ENCODE peak calls at places on chromosomes 16 and 17, in six cellular contexts. One of them, this sample, is unnamed.

GRCh38 chr16:88804552-88805339 is 1.2 kb downstream of the CDT1 start:
- DNase-seq in AG20443: no peak
- DNase-seq in NCI-H2171 treated with DMSO at 0.1 percent for 48 hours: peak
- DNase-seq in Ammon's horn: no peak
- DNase-seq in KG1: no peak
- DNase-seq in stimulated activated naive CD8-positive, alpha-beta T cell treated with anti-CD3 and anti-CD28 coated beads, Interleukin-15, Interleukin-2, amounts not matched to agents 100 U/mL and 50 U/mL, for 24 hours: peak
- DNase-seq in this sample: no peak

GRCh38 chr16:2586241-2586640 is 48.4 kb downstream of the PDPK1 start:
- DNase-seq in stimulated activated naive CD8-positive, alpha-beta T cell treated with anti-CD3 and anti-CD28 coated beads, Interleukin-15, Interleukin-2, amounts not matched to agents 100 U/mL and 50 U/mL, for 24 hours: peak
- DNase-seq in NCI-H2171 treated with DMSO at 0.1 percent for 48 hours: no peak
- DNase-seq in AG20443: no peak
- DNase-seq in Ammon's horn: no peak
- DNase-seq in KG1: no peak
- DNase-seq in this sample: no peak

GRCh38 chr16:66315210-66315825 is 51.2 kb upstream of the CDH5 start:
- DNase-seq in Ammon's horn: peak
- DNase-seq in KG1: peak
- DNase-seq in stimulated activated naive CD8-positive, alpha-beta T cell treated with anti-CD3 and anti-CD28 coated beads, Interleukin-15, Interleukin-2, amounts not matched to agents 100 U/mL and 50 U/mL, for 24 hours: peak
- DNase-seq in NCI-H2171 treated with DMSO at 0.1 percent for 48 hours: peak
- DNase-seq in AG20443: peak
- DNase-seq in this sample: peak

GRCh38 chr17:48444531-48445247 is 14.7 kb upstream of the SKAP1 start:
- DNase-seq in AG20443: no peak
- DNase-seq in NCI-H2171 treated with DMSO at 0.1 percent for 48 hours: no peak
- DNase-seq in stimulated activated naive CD8-positive, alpha-beta T cell treated with anti-CD3 and anti-CD28 coated beads, Interleukin-15, Interleukin-2, amounts not matched to agents 100 U/mL and 50 U/mL, for 24 hours: peak
- DNase-seq in Ammon's horn: no peak
- DNase-seq in KG1: no peak
- DNase-seq in this sample: no peak

GRCh38 chr16:70708381-70709253 is 22.8 kb upstream of the MTSS2 start:
- DNase-seq in AG20443: no peak
- DNase-seq in Ammon's horn: peak
- DNase-seq in NCI-H2171 treated with DMSO at 0.1 percent for 48 hours: no peak
- DNase-seq in stimulated activated naive CD8-positive, alpha-beta T cell treated with anti-CD3 and anti-CD28 coated beads, Interleukin-15, Interleukin-2, amounts not matched to agents 100 U/mL and 50 U/mL, for 24 hours: no peak
- DNase-seq in KG1: no peak
- DNase-seq in this sample: no peak

GRCh38 chr16:73354426-73354825 is 306.5 kb upstream of the ZFHX3 start:
- DNase-seq in stimulated activated naive CD8-positive, alpha-beta T cell treated with anti-CD3 and anti-CD28 coated beads, Interleukin-15, Interleukin-2, amounts not matched to agents 100 U/mL and 50 U/mL, for 24 hours: no peak
- DNase-seq in AG20443: no peak
- DNase-seq in KG1: no peak
- DNase-seq in NCI-H2171 treated with DMSO at 0.1 percent for 48 hours: no peak
- DNase-seq in Ammon's horn: no peak
- DNase-seq in this sample: no peak

GRCh38 chr16:49701867-49702494 is 153.9 kb downstream of the ZNF423 start:
- DNase-seq in NCI-H2171 treated with DMSO at 0.1 percent for 48 hours: peak
- DNase-seq in stimulated activated naive CD8-positive, alpha-beta T cell treated with anti-CD3 and anti-CD28 coated beads, Interleukin-15, Interleukin-2, amounts not matched to agents 100 U/mL and 50 U/mL, for 24 hours: no peak
- DNase-seq in Ammon's horn: peak
- DNase-seq in KG1: no peak
- DNase-seq in AG20443: peak
- DNase-seq in this sample: no peak

GRCh38 chr16:86216591-86216990 is 293.7 kb upstream of the FOXF1 start:
- DNase-seq in NCI-H2171 treated with DMSO at 0.1 percent for 48 hours: no peak
- DNase-seq in KG1: no peak
- DNase-seq in stimulated activated naive CD8-positive, alpha-beta T cell treated with anti-CD3 and anti-CD28 coated beads, Interleukin-15, Interleukin-2, amounts not matched to agents 100 U/mL and 50 U/mL, for 24 hours: no peak
- DNase-seq in Ammon's horn: no peak
- DNase-seq in AG20443: no peak
- DNase-seq in this sample: no peak

GRCh38 chr16:23453338-23454052 is 506 bp upstream of the COG7 start:
- DNase-seq in AG20443: no peak
- DNase-seq in Ammon's horn: no peak
- DNase-seq in KG1: no peak
- DNase-seq in stimulated activated naive CD8-positive, alpha-beta T cell treated with anti-CD3 and anti-CD28 coated beads, Interleukin-15, Interleukin-2, amounts not matched to agents 100 U/mL and 50 U/mL, for 24 hours: no peak
- DNase-seq in NCI-H2171 treated with DMSO at 0.1 percent for 48 hours: no peak
- DNase-seq in this sample: no peak

GRCh38 chr16:49596119-49596518 is 222.5 kb downstream of the C16orf78 start:
- DNase-seq in NCI-H2171 treated with DMSO at 0.1 percent for 48 hours: no peak
- DNase-seq in KG1: peak
- DNase-seq in Ammon's horn: no peak
- DNase-seq in AG20443: no peak
- DNase-seq in stimulated activated naive CD8-positive, alpha-beta T cell treated with anti-CD3 and anti-CD28 coated beads, Interleukin-15, Interleukin-2, amounts not matched to agents 100 U/mL and 50 U/mL, for 24 hours: no peak
- DNase-seq in this sample: no peak

GRCh38 chr17:65920996-65921395 is 270.9 kb downstream of the CEP112 start:
- DNase-seq in AG20443: no peak
- DNase-seq in Ammon's horn: no peak
- DNase-seq in stimulated activated naive CD8-positive, alpha-beta T cell treated with anti-CD3 and anti-CD28 coated beads, Interleukin-15, Interleukin-2, amounts not matched to agents 100 U/mL and 50 U/mL, for 24 hours: no peak
- DNase-seq in NCI-H2171 treated with DMSO at 0.1 percent for 48 hours: no peak
- DNase-seq in KG1: no peak
- DNase-seq in this sample: no peak

GRCh38 chr16:21276090-21276489 is 2.0 kb downstream of the CRYM start:
- DNase-seq in KG1: no peak
- DNase-seq in stimulated activated naive CD8-positive, alpha-beta T cell treated with anti-CD3 and anti-CD28 coated beads, Interleukin-15, Interleukin-2, amounts not matched to agents 100 U/mL and 50 U/mL, for 24 hours: no peak
- DNase-seq in Ammon's horn: no peak
- DNase-seq in AG20443: no peak
- DNase-seq in NCI-H2171 treated with DMSO at 0.1 percent for 48 hours: no peak
- DNase-seq in this sample: no peak

GRCh38 chr17:34319087-34319486 is at the start of gene CCL8:
- DNase-seq in AG20443: no peak
- DNase-seq in KG1: no peak
- DNase-seq in stimulated activated naive CD8-positive, alpha-beta T cell treated with anti-CD3 and anti-CD28 coated beads, Interleukin-15, Interleukin-2, amounts not matched to agents 100 U/mL and 50 U/mL, for 24 hours: no peak
- DNase-seq in Ammon's horn: peak
- DNase-seq in NCI-H2171 treated with DMSO at 0.1 percent for 48 hours: no peak
- DNase-seq in this sample: no peak

GRCh38 chr17:50903604-50904521 is 37.7 kb upstream of the TOB1 start:
- DNase-seq in Ammon's horn: no peak
- DNase-seq in AG20443: no peak
- DNase-seq in NCI-H2171 treated with DMSO at 0.1 percent for 48 hours: peak
- DNase-seq in stimulated activated naive CD8-positive, alpha-beta T cell treated with anti-CD3 and anti-CD28 coated beads, Interleukin-15, Interleukin-2, amounts not matched to agents 100 U/mL and 50 U/mL, for 24 hours: peak
- DNase-seq in KG1: no peak
- DNase-seq in this sample: no peak

GRCh38 chr17:4604111-4604644 is 19.8 kb downstream of the SMTNL2 start:
- DNase-seq in KG1: no peak
- DNase-seq in NCI-H2171 treated with DMSO at 0.1 percent for 48 hours: peak
- DNase-seq in Ammon's horn: peak
- DNase-seq in AG20443: peak
- DNase-seq in stimulated activated naive CD8-positive, alpha-beta T cell treated with anti-CD3 and anti-CD28 coated beads, Interleukin-15, Interleukin-2, amounts not matched to agents 100 U/mL and 50 U/mL, for 24 hours: no peak
- DNase-seq in this sample: peak

GRCh38 chr17:9729735-9730420 is 61.5 kb downstream of the DHRS7C start:
- DNase-seq in KG1: no peak
- DNase-seq in AG20443: no peak
- DNase-seq in NCI-H2171 treated with DMSO at 0.1 percent for 48 hours: no peak
- DNase-seq in Ammon's horn: no peak
- DNase-seq in stimulated activated naive CD8-positive, alpha-beta T cell treated with anti-CD3 and anti-CD28 coated beads, Interleukin-15, Interleukin-2, amounts not matched to agents 100 U/mL and 50 U/mL, for 24 hours: no peak
- DNase-seq in this sample: no peak

GRCh38 chr17:71921726-71922320 is 199.0 kb upstream of the SOX9 start:
- DNase-seq in AG20443: no peak
- DNase-seq in KG1: no peak
- DNase-seq in Ammon's horn: no peak
- DNase-seq in stimulated activated naive CD8-positive, alpha-beta T cell treated with anti-CD3 and anti-CD28 coated beads, Interleukin-15, Interleukin-2, amounts not matched to agents 100 U/mL and 50 U/mL, for 24 hours: no peak
- DNase-seq in NCI-H2171 treated with DMSO at 0.1 percent for 48 hours: no peak
- DNase-seq in this sample: no peak

GRCh38 chr17:17947966-17948365 is 24.2 kb downstream of the TOM1L2 start:
- DNase-seq in NCI-H2171 treated with DMSO at 0.1 percent for 48 hours: no peak
- DNase-seq in KG1: no peak
- DNase-seq in stimulated activated naive CD8-positive, alpha-beta T cell treated with anti-CD3 and anti-CD28 coated beads, Interleukin-15, Interleukin-2, amounts not matched to agents 100 U/mL and 50 U/mL, for 24 hours: no peak
- DNase-seq in AG20443: no peak
- DNase-seq in Ammon's horn: no peak
- DNase-seq in this sample: no peak

GRCh38 chr17:28204751-28205150 is 114.2 kb upstream of the TMEM97 start:
- DNase-seq in NCI-H2171 treated with DMSO at 0.1 percent for 48 hours: no peak
- DNase-seq in stimulated activated naive CD8-positive, alpha-beta T cell treated with anti-CD3 and anti-CD28 coated beads, Interleukin-15, Interleukin-2, amounts not matched to agents 100 U/mL and 50 U/mL, for 24 hours: no peak
- DNase-seq in AG20443: no peak
- DNase-seq in KG1: no peak
- DNase-seq in Ammon's horn: no peak
- DNase-seq in this sample: no peak

GRCh38 chr17:67491009-67491677 is 114.1 kb downstream of the PITPNC1 start:
- DNase-seq in KG1: no peak
- DNase-seq in NCI-H2171 treated with DMSO at 0.1 percent for 48 hours: no peak
- DNase-seq in stimulated activated naive CD8-positive, alpha-beta T cell treated with anti-CD3 and anti-CD28 coated beads, Interleukin-15, Interleukin-2, amounts not matched to agents 100 U/mL and 50 U/mL, for 24 hours: no peak
- DNase-seq in Ammon's horn: peak
- DNase-seq in AG20443: peak
- DNase-seq in this sample: peak

GRCh38 chr16:87918314-87918713 is 18.0 kb downstream of the CA5A start:
- DNase-seq in NCI-H2171 treated with DMSO at 0.1 percent for 48 hours: no peak
- DNase-seq in Ammon's horn: peak
- DNase-seq in stimulated activated naive CD8-positive, alpha-beta T cell treated with anti-CD3 and anti-CD28 coated beads, Interleukin-15, Interleukin-2, amounts not matched to agents 100 U/mL and 50 U/mL, for 24 hours: no peak
- DNase-seq in AG20443: peak
- DNase-seq in KG1: no peak
- DNase-seq in this sample: peak

GRCh38 chr16:49857423-49858181 is 1.7 kb upstream of the ZNF423 start:
- DNase-seq in KG1: peak
- DNase-seq in NCI-H2171 treated with DMSO at 0.1 percent for 48 hours: peak
- DNase-seq in stimulated activated naive CD8-positive, alpha-beta T cell treated with anti-CD3 and anti-CD28 coated beads, Interleukin-15, Interleukin-2, amounts not matched to agents 100 U/mL and 50 U/mL, for 24 hours: peak
- DNase-seq in AG20443: peak
- DNase-seq in Ammon's horn: no peak
- DNase-seq in this sample: peak

GRCh38 chr17:76497979-76498885 is 3.0 kb downstream of the RHBDF2 start:
- DNase-seq in stimulated activated naive CD8-positive, alpha-beta T cell treated with anti-CD3 and anti-CD28 coated beads, Interleukin-15, Interleukin-2, amounts not matched to agents 100 U/mL and 50 U/mL, for 24 hours: no peak
- DNase-seq in NCI-H2171 treated with DMSO at 0.1 percent for 48 hours: peak
- DNase-seq in KG1: no peak
- DNase-seq in Ammon's horn: peak
- DNase-seq in AG20443: peak
- DNase-seq in this sample: peak

GRCh38 chr16:85712841-85713240 is 24.1 kb upstream of the GINS2 start:
- DNase-seq in KG1: no peak
- DNase-seq in NCI-H2171 treated with DMSO at 0.1 percent for 48 hours: peak
- DNase-seq in AG20443: no peak
- DNase-seq in stimulated activated naive CD8-positive, alpha-beta T cell treated with anti-CD3 and anti-CD28 coated beads, Interleukin-15, Interleukin-2, amounts not matched to agents 100 U/mL and 50 U/mL, for 24 hours: no peak
- DNase-seq in Ammon's horn: no peak
- DNase-seq in this sample: no peak

GRCh38 chr16:23595246-23595950 is 718 bp downstream of the NDUFAB1 start:
- DNase-seq in KG1: no peak
- DNase-seq in stimulated activated naive CD8-positive, alpha-beta T cell treated with anti-CD3 and anti-CD28 coated beads, Interleukin-15, Interleukin-2, amounts not matched to agents 100 U/mL and 50 U/mL, for 24 hours: no peak
- DNase-seq in AG20443: no peak
- DNase-seq in Ammon's horn: no peak
- DNase-seq in NCI-H2171 treated with DMSO at 0.1 percent for 48 hours: no peak
- DNase-seq in this sample: peak

GRCh38 chr17:54844262-54844661 is 56.4 kb upstream of the TOM1L1 start:
- DNase-seq in Ammon's horn: no peak
- DNase-seq in NCI-H2171 treated with DMSO at 0.1 percent for 48 hours: no peak
- DNase-seq in stimulated activated naive CD8-positive, alpha-beta T cell treated with anti-CD3 and anti-CD28 coated beads, Interleukin-15, Interleukin-2, amounts not matched to agents 100 U/mL and 50 U/mL, for 24 hours: no peak
- DNase-seq in AG20443: no peak
- DNase-seq in KG1: no peak
- DNase-seq in this sample: no peak

GRCh38 chr17:40062347-40063033 is at the start of gene THRA:
- DNase-seq in Ammon's horn: peak
- DNase-seq in NCI-H2171 treated with DMSO at 0.1 percent for 48 hours: peak
- DNase-seq in AG20443: peak
- DNase-seq in KG1: no peak
- DNase-seq in stimulated activated naive CD8-positive, alpha-beta T cell treated with anti-CD3 and anti-CD28 coated beads, Interleukin-15, Interleukin-2, amounts not matched to agents 100 U/mL and 50 U/mL, for 24 hours: peak
- DNase-seq in this sample: peak

GRCh38 chr16:87541882-87542234 is 49.0 kb upstream of the ZCCHC14 start:
- DNase-seq in NCI-H2171 treated with DMSO at 0.1 percent for 48 hours: peak
- DNase-seq in stimulated activated naive CD8-positive, alpha-beta T cell treated with anti-CD3 and anti-CD28 coated beads, Interleukin-15, Interleukin-2, amounts not matched to agents 100 U/mL and 50 U/mL, for 24 hours: no peak
- DNase-seq in Ammon's horn: no peak
- DNase-seq in AG20443: peak
- DNase-seq in KG1: no peak
- DNase-seq in this sample: no peak

GRCh38 chr17:82065193-82065637 is 389 bp downstream of the DUS1L start:
- DNase-seq in AG20443: no peak
- DNase-seq in stimulated activated naive CD8-positive, alpha-beta T cell treated with anti-CD3 and anti-CD28 coated beads, Interleukin-15, Interleukin-2, amounts not matched to agents 100 U/mL and 50 U/mL, for 24 hours: peak
- DNase-seq in KG1: no peak
- DNase-seq in Ammon's horn: no peak
- DNase-seq in NCI-H2171 treated with DMSO at 0.1 percent for 48 hours: no peak
- DNase-seq in this sample: peak

GRCh38 chr16:5361322-5361721 is 263.7 kb upstream of the EEF2KMT start:
- DNase-seq in AG20443: no peak
- DNase-seq in NCI-H2171 treated with DMSO at 0.1 percent for 48 hours: no peak
- DNase-seq in Ammon's horn: no peak
- DNase-seq in stimulated activated naive CD8-positive, alpha-beta T cell treated with anti-CD3 and anti-CD28 coated beads, Interleukin-15, Interleukin-2, amounts not matched to agents 100 U/mL and 50 U/mL, for 24 hours: no peak
- DNase-seq in KG1: no peak
- DNase-seq in this sample: no peak

This sample was measured in GM03348.